ENCODE peak calls at places on chromosome 5, in eight cellular contexts. Y is iPS-NIHi11; T is naive thymus-derived CD4-positive, alpha-beta T cell; W is amygdala; K is uterus; L is T-helper 1 cell; U is effector CD8-positive, alpha-beta T cell; X is NCI-H1092 treated with DMSO at 0.1 percent for 48 hours. Q is an unnamed sample.

GRCh38 chr5:77960305-77960704 is 184.2 kb upstream of the TBCA start:
- DNase-seq in Y (no peak), T (no peak), W (peak; percentile 7), K (no peak), L (no peak), U (no peak), X (no peak), Q (peak; percentile 34)

GRCh38 chr5:139271201-139272027 is 22.1 kb upstream of the MATR3 start:
- DNase-seq in Y (no peak), T (no peak), W (no peak), K (no peak), L (no peak), U (no peak), X (no peak), Q (no peak)

GRCh38 chr5:181092428-181092827 is 38.5 kb downstream of the OR2V1 start:
- DNase-seq in Y (no peak), T (no peak), W (no peak), K (no peak), L (no peak), U (no peak), X (no peak), Q (no peak)

GRCh38 chr5:119954106-119954505 is 324.7 kb downstream of the FAM170A start:
- DNase-seq in Y (no peak), T (no peak), W (no peak), K (no peak), L (no peak), U (no peak), X (no peak), Q (no peak)

GRCh38 chr5:74616236-74617146 is 24.0 kb downstream of the ENC1 start:
- DNase-seq in Y (no peak), T (no peak), W (no peak), K (no peak), L (no peak), U (no peak), X (no peak), Q (no peak)

GRCh38 chr5:36156619-36157018 is 4.7 kb downstream of the SKP2 start:
- DNase-seq in Y (no peak), T (no peak), W (no peak), K (no peak), L (no peak), U (no peak), X (no peak), Q (no peak)

GRCh38 chr5:141402553-141403328 is at the start of gene PCDHGA9:
- DNase-seq in Y (peak; percentile 58), T (no peak), W (no peak), K (no peak), L (no peak), U (no peak), X (no peak), Q (no peak)

GRCh38 chr5:172418847-172419810 is 35.2 kb downstream of the SH3PXD2B start:
- DNase-seq in Y (no peak), T (no peak), W (no peak), K (peak; percentile 73), L (no peak), U (no peak), X (no peak), Q (no peak)

GRCh38 chr5:117943521-117943920 is 1044.8 kb downstream of the DTWD2 start:
- DNase-seq in Y (no peak), T (no peak), W (no peak), K (no peak), L (no peak), U (no peak), X (no peak), Q (no peak)

GRCh38 chr5:1783214-1783551 is 16.5 kb downstream of the MRPL36 start:
- DNase-seq in Y (no peak), T (no peak), W (no peak), K (no peak), L (no peak), U (no peak), X (no peak), Q (no peak)

GRCh38 chr5:150066436-150066835 is 19.9 kb downstream of the CSF1R start:
- DNase-seq in Y (no peak), T (no peak), W (no peak), K (no peak), L (no peak), U (no peak), X (no peak), Q (no peak)

GRCh38 chr5:77957931-77958476 is 181.9 kb upstream of the TBCA start:
- DNase-seq in Y (peak; percentile 56), T (no peak), W (no peak), K (no peak), L (no peak), U (no peak), X (no peak), Q (no peak)

GRCh38 chr5:106262395-106262794 is 1408.3 kb downstream of the EFNA5 start:
- DNase-seq in Y (no peak), T (no peak), W (no peak), K (no peak), L (no peak), U (no peak), X (no peak), Q (no peak)

Q was measured in hippocampal formation.